ENCODE peak calls at places on chromosomes 5 and 9, in nine cellular contexts. W, Q, B, N, U, S, O, X and J are unnamed samples.

GRCh38 chr9:88738708-88739107 is 203.7 kb downstream of the NXNL2 start:
- DNase-seq in U (peak; percentile 87), N (no peak), Q (peak; percentile 71), B (no peak), O (no peak), X (no peak), S (no peak), W (peak; percentile 56), J (no peak)

GRCh38 chr5:7759257-7759871 is 91.6 kb downstream of the CFAP90 start:
- DNase-seq in Q (no peak), W (no peak), U (peak; percentile 28), N (no peak), B (no peak), X (no peak), O (no peak), S (no peak), J (no peak)

GRCh38 chr9:73441890-73442818 is 290.5 kb downstream of the ANXA1 start:
- DNase-seq in W (no peak), X (no peak), B (no peak), U (peak; percentile 9), N (no peak), O (no peak), S (no peak), Q (no peak), J (peak; percentile 68)

GRCh38 chr5:122723606-122724352 is 51.1 kb upstream of the SNX2 start:
- DNase-seq in S (no peak), W (no peak), Q (peak; percentile 89), O (no peak), U (peak; percentile 90), B (no peak), N (peak; percentile 79), X (no peak), J (no peak)

GRCh38 chr5:82313016-82313415 is 34.9 kb upstream of the RPS23 start:
- DNase-seq in N (no peak), X (no peak), U (peak; percentile 25), W (no peak), Q (no peak), B (peak; percentile 56), O (peak; percentile 36), S (peak; percentile 35), J (peak; percentile 59)

GRCh38 chr5:181218795-181219124 is 4.3 kb upstream of the TRIM41 start:
- DNase-seq in Q (no peak), N (no peak), W (no peak), X (no peak), B (no peak), O (no peak), U (peak; percentile 61), S (no peak), J (no peak)

GRCh38 chr5:109994135-109994534 is 304.4 kb downstream of the MAN2A1 start:
- DNase-seq in S (no peak), U (no peak), W (no peak), X (no peak), O (no peak), B (no peak), Q (no peak), N (no peak), J (no peak)

GRCh38 chr9:95776131-95776530 is 99.4 kb upstream of the ERCC6L2 start:
- DNase-seq in S (no peak), B (no peak), N (no peak), W (no peak), U (no peak), Q (peak; percentile 79), O (no peak), X (no peak), J (no peak)

GRCh38 chr9:34796924-34797323 is 87.0 kb upstream of the CCL21 start:
- DNase-seq in S (no peak), N (no peak), B (no peak), U (no peak), X (no peak), Q (no peak), W (no peak), O (no peak), J (peak; percentile 74)

GRCh38 chr5:179415291-179416060 is 70.2 kb upstream of the ADAMTS2 start:
- DNase-seq in B (no peak), N (no peak), S (no peak), O (no peak), W (peak; percentile 4), Q (no peak), X (no peak), U (no peak), J (peak; percentile 25)

GRCh38 chr5:127097288-127097687 is 24.0 kb upstream of the C5orf63 start:
- DNase-seq in U (no peak), W (peak; percentile 27), B (no peak), O (no peak), S (no peak), N (no peak), Q (no peak), X (no peak), J (peak; percentile 47)

GRCh38 chr5:142110046-142110531 is 1.5 kb downstream of the NDFIP1 start:
- DNase-seq in B (peak; percentile 33), W (peak; percentile 43), Q (peak; percentile 59), X (no peak), O (no peak), N (peak; percentile 29), U (peak; percentile 67), S (peak; percentile 36), J (no peak)

DNA sequence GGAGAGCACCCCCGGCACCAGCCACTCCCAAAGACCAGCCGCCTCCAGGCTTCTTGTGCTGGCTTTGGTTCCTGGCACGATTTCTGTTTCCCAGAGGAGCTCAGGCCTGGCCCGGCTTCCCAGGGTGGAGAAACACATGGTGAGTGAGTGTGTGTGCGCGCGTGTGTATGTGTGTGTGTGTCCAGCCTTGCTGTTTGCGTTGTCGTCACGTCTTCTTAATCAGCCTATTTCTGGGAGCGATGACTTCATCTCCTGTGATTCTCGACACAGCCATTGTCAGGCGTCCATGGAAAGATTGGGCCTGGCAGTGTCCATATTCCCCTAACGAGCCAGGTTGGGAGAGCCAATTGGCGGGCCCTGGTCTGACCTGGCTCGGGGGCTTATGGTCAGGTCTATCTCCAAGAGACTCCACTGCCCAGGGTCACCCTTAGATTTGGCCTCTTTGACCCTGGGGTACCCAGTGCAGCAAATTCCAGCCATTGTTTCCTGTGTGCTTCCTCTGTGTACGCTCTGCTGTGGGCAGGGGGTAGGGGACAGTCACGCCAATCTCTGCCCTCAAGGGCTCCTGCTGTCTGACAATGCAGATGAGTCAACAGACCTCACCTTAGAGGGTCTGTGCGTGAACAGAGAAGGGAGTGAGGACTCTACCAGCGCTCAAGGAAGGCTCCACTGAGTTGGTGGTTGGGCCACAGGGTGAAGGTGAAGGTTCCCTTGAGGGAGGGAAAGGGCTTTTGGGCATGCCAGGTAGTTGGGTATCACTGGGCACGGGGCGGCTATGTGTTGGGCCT is 73.8 kb downstream of the DAB2IP start:
- DNase-seq in N (no peak), O (no peak), W (no peak), S (no peak), B (peak; percentile 70), Q (peak; percentile 100), X (peak; percentile 48), U (peak; percentile 100), J (no peak)
- H3K4me3 ChIP-seq in N (no peak overlapping the region), O (no peak overlapping the region), W (no peak overlapping the region), S (no peak overlapping the region), B (no peak overlapping the region), Q (no peak overlapping the region), X (no peak overlapping the region), U (no peak overlapping the region), J (no peak overlapping the region)

GRCh38 chr5:871596-872298 is 20.9 kb downstream of the BRD9 start:
- DNase-seq in S (no peak), X (no peak), B (no peak), U (no peak), N (no peak), O (no peak), Q (no peak), W (no peak), J (no peak)
- H3K36me3 ChIP-seq in S (peaks cover 98% of the 10 kb centered on the region), X (peaks cover 89% of the 10 kb centered on the region), B (peaks cover 18% of the 10 kb centered on the region), U (peaks cover 29% of the 10 kb centered on the region), N (peaks cover 85% of the 10 kb centered on the region), O (peaks cover 66% of the 10 kb centered on the region), Q (peaks cover 72% of the 10 kb centered on the region), W (peaks cover 86% of the 10 kb centered on the region), J (peaks cover 91% of the 10 kb centered on the region)

GRCh38 chr9:133367778-133368177 is 8.1 kb downstream of the SURF4 start:
- DNase-seq in B (no peak), Q (no peak), U (no peak), O (no peak), S (no peak), X (no peak), N (no peak), W (no peak), J (no peak)

GRCh38 chr9:133369923-133370322 is 5.9 kb downstream of the SURF4 start:
- DNase-seq in B (no peak), U (no peak), O (no peak), W (no peak), S (no peak), X (no peak), N (no peak), Q (no peak), J (no peak)

GRCh38 chr9:133368249-133368881 is 7.5 kb downstream of the SURF4 start:
- DNase-seq in X (no peak), S (no peak), B (peak; percentile 60), Q (no peak), U (peak; percentile 40), W (peak; percentile 79), O (no peak), N (no peak), J (no peak)

GRCh38 chr9:133370680-133371079 is 5.2 kb downstream of the SURF4 start:
- DNase-seq in Q (no peak), X (no peak), B (no peak), S (no peak), W (no peak), U (no peak), N (no peak), O (no peak), J (no peak)

GRCh38 chr9:133369419-133369818 is 6.4 kb downstream of the SURF4 start:
- DNase-seq in U (no peak), Q (no peak), O (no peak), B (no peak), N (no peak), X (no peak), S (no peak), W (no peak), J (no peak)
- H3K9ac ChIP-seq in U (peak overlapping the region; percentile 28), Q (no peak overlapping the region), O (no peak overlapping the region), B (peak overlapping the region; percentile 0), N (no peak overlapping the region), X (no peak overlapping the region), S (no peak overlapping the region), W (no peak overlapping the region), J (no peak overlapping the region)

GRCh38 chr9:86601697-86602096 is 247.5 kb upstream of the TUT7 start:
- DNase-seq in S (no peak), Q (peak; percentile 50), U (no peak), B (no peak), W (no peak), O (no peak), X (peak; percentile 32), N (no peak), J (no peak)

GRCh38 chr9:86599565-86599964 is 245.4 kb upstream of the TUT7 start:
- DNase-seq in W (no peak), U (no peak), O (no peak), S (no peak), B (no peak), N (no peak), Q (no peak), X (no peak), J (no peak)

GRCh38 chr9:86600977-86601376 is 246.8 kb upstream of the TUT7 start:
- DNase-seq in X (no peak), B (no peak), Q (no peak), N (no peak), W (no peak), U (no peak), O (no peak), S (no peak), J (no peak)

GRCh38 chr9:86600291-86600690 is 246.1 kb upstream of the TUT7 start:
- DNase-seq in N (peak; percentile 2), O (no peak), X (peak; percentile 14), U (peak; percentile 48), S (no peak), W (no peak), Q (peak; percentile 58), B (no peak), J (no peak)

GRCh38 chr9:86598411-86599239 is 244.4 kb upstream of the TUT7 start:
- DNase-seq in X (no peak), N (no peak), B (no peak), U (no peak), S (no peak), Q (no peak), O (no peak), W (no peak), J (peak; percentile 46)
- H3K4me3 ChIP-seq in X (no peak overlapping the region), N (no peak overlapping the region), B (no peak overlapping the region), U (no peak overlapping the region), S (no peak overlapping the region), Q (no peak overlapping the region), O (no peak overlapping the region), W (no peak overlapping the region), J (peak overlapping the region; percentile 61)